ENCODE peak calls at places on chromosomes 6 and 20, in six cellular contexts. I is lung, R is SJSA1, A is Panc1, X is neural progenitor cell, K is K562. S is an unnamed sample.

GRCh38 chr6:20210158-20210557 is 2.1 kb downstream of the MBOAT1 start:
- DNase-seq in I (no peak), R (no peak), A (no peak), X (no peak), K (no peak), S (peak; percentile 24)

GRCh38 chr6:42260972-42261371 is 43.3 kb upstream of the MRPS10 start:
- DNase-seq in I (no peak), R (no peak), A (no peak), X (peak; percentile 69), K (peak; percentile 57), S (no peak)

GRCh38 chr20:61755971-61756421 is 309.7 kb downstream of the TAF4 start:
- DNase-seq in I (no peak), R (no peak), A (no peak), X (no peak), K (no peak), S (no peak)

GRCh38 chr6:27604986-27605385 is 132.1 kb upstream of the ZNF184 start:
- DNase-seq in I (no peak), R (no peak), A (no peak), X (peak; percentile 74), K (peak; percentile 64), S (no peak)

GRCh38 chr6:134920422-134920821 is 29.5 kb downstream of the ALDH8A1 start:
- DNase-seq in I (no peak), R (no peak), A (no peak), X (no peak), K (no peak), S (no peak)

GRCh38 chr20:24668791-24669190 is 199.4 kb downstream of the SYNDIG1 start:
- DNase-seq in I (no peak), R (no peak), A (no peak), X (no peak), K (no peak), S (no peak)

GRCh38 chr6:135054238-135054574 is 416 bp downstream of the HBS1L start:
- DNase-seq in I (no peak), R (no peak), A (peak; percentile 12), X (peak; percentile 6), K (peak; percentile 53), S (no peak)

GRCh38 chr6:45988635-45989034 is 27.0 kb downstream of the CLIC5 start:
- DNase-seq in I (no peak), R (no peak), A (no peak), X (peak; percentile 30), K (no peak), S (no peak)

GRCh38 chr6:136491674-136492235 is 58.5 kb downstream of the MAP7 start:
- DNase-seq in I (no peak), R (no peak), A (no peak), X (no peak), K (no peak), S (no peak)

GRCh38 chr20:63652192-63652980 is 838 bp downstream of the STMN3 start:
- DNase-seq in I (no peak), R (no peak), A (no peak), X (peak; percentile 67), K (peak; percentile 66), S (no peak)

GRCh38 chr6:4613795-4614194 is 162.4 kb upstream of the CDYL start:
- DNase-seq in I (no peak), R (no peak), A (no peak), X (no peak), K (no peak), S (no peak)
- H3K27me3 ChIP-seq in I (no peaks in the 10 kb centered on the region), R (no peaks in the 10 kb centered on the region), A (no peaks in the 10 kb centered on the region), X (no peaks in the 10 kb centered on the region), K (peaks cover 36% of the 10 kb centered on the region), S (no peaks in the 10 kb centered on the region)

DNA sequence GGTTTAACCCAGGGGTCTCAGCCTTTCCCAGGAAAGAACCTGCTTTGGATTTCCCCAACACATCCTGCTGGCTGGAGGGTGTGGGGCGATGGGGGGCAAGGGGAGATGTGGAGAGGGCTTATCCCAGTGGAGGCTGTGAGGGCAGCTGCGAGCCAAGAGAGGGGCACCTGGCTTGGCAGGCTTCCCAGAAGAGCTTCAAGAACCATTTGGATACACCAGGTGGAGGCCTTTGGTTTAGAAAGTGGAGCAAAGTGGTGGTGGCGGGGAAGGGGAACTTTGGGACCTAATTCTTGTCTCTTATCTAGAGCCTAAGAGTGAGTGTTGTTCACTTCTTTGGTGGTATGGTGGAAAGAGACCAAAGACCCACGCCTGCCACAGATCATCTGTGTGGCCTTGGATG is 12.4 kb downstream of the CD40 start:
- DNase-seq in I (no peak), R (no peak), A (no peak), X (no peak), K (no peak), S (no peak)
- H3K27me3 ChIP-seq in I (no peaks in the 10 kb centered on the region), R (peaks cover 67% of the 10 kb centered on the region), A (peaks cover 6% of the 10 kb centered on the region), X (peaks cover 31% of the 10 kb centered on the region), K (peaks cover 5% of the 10 kb centered on the region), S (no peaks in the 10 kb centered on the region)

GRCh38 chr20:31953749-31954148 is 1.9 kb upstream of the PDRG1 start:
- DNase-seq in I (no peak), R (no peak), A (no peak), X (no peak), K (no peak), S (no peak)
- H3K27me3 ChIP-seq in I (no peaks in the 10 kb centered on the region), R (no peaks in the 10 kb centered on the region), A (no peaks in the 10 kb centered on the region), X (peaks cover 48% of the 10 kb centered on the region), K (peaks cover 3% of the 10 kb centered on the region), S (peaks cover 20% of the 10 kb centered on the region)

DNA sequence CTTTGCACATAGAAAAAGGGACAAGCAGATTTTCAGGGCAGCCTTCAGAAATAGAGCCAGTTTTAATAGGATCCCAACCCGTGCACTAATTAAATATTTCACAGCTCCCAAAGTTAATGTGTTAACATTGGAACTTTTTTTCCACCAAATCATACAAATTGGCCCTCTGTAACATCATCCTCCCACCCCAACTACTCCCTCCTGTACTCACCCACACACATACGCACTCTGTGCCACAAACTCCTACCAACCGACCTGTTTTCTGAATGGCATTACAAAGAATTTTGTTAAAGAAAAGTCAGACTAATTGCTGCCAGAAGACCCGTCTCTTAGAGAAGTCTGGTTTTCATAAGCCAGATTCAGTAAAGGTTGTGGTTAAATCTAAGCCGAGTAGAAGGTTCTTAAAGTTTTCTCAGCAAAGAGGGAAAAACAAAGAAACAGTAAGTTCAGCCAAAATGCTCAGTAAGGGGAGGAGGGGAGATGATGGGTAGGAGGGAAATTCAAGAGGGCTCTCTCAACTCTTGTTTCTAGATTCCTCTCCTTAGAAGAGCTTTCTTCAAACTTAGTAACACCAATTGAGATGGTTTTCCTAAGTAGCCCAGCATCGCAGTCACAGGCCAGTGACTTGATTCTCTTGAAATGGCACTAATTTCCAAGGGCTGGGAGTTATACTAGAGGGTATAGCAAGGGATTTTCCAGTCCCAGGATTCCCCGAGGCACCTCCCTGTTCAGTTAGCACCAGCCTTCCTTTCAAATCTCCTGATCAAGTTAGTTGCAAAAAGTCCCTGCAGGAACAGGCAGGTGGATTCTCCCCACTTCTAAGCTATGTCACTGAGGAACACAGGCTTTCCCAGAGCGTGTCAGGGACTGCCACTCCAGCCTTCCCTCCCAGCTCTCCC is 27.9 kb downstream of the TFAP2A start:
- DNase-seq in I (no peak), R (no peak), A (no peak), X (no peak), K (no peak), S (no peak)
- H3K27me3 ChIP-seq in I (peaks cover 12% of the 10 kb centered on the region), R (no peaks in the 10 kb centered on the region), A (no peaks in the 10 kb centered on the region), X (peaks cover 100% of the 10 kb centered on the region), K (no peaks in the 10 kb centered on the region), S (peaks cover 12% of the 10 kb centered on the region)

DNA sequence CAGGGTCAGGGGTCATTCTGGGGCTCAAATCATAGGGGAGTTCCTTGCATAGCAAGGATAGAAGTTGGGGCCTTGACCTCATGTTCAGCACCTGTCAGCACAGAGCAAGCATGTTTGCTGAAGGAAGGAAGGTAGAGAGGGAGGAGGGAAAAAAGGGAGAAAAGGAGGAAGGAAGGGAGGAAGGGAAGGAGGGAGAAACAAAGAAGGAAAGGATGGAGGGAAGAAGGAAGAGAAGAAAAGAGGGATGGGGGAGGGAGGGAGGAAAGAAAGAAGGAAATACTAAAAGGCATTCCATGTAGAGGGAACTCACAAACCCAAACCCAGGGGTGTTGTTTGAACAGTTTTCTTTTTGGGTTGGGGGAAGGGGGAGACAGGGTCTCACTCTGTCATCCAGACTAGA is 80.1 kb downstream of the DLGAP4 start:
- DNase-seq in I (no peak), R (no peak), A (no peak), X (no peak), K (no peak), S (no peak)
- H3K27me3 ChIP-seq in I (no peaks in the 10 kb centered on the region), R (peaks cover 26% of the 10 kb centered on the region), A (no peaks in the 10 kb centered on the region), X (no peaks in the 10 kb centered on the region), K (no peaks in the 10 kb centered on the region), S (peaks cover 41% of the 10 kb centered on the region)

GRCh38 chr20:48476854-48477253 is 350.9 kb downstream of the PREX1 start:
- DNase-seq in I (no peak), R (no peak), A (no peak), X (no peak), K (no peak), S (no peak)
- H3K27me3 ChIP-seq in I (no peaks in the 10 kb centered on the region), R (peaks cover 54% of the 10 kb centered on the region), A (peaks cover 29% of the 10 kb centered on the region), X (no peaks in the 10 kb centered on the region), K (peaks cover 4% of the 10 kb centered on the region), S (no peaks in the 10 kb centered on the region)